ENCODE peak calls at places on chromosomes 11 and 22, in six cellular contexts. T is SK-N-SH, Z is WERI-Rb-1, S is Peyer's patch, A is nephron progenitor cell, C is fibroblast of lung. Q is an unnamed sample.
A peak's percentile ranks its signal among the peaks of the same experiment; 100 is the strongest.

GRCh38 chr11:10809373-10810199 is 860 bp upstream of the EIF4G2 start:
- DNase-seq in C (peak; percentile 85), A (peak; percentile 54), Z (peak; percentile 44), S (peak; percentile 50), T (no peak), Q (peak; percentile 87)

GRCh38 chr11:21115999-21116398 is 446.6 kb downstream of the NELL1 start:
- DNase-seq in C (no peak), Z (no peak), S (no peak), A (no peak), T (no peak), Q (no peak)

GRCh38 chr11:11602011-11602410 is 19.8 kb downstream of the GALNT18 start:
- DNase-seq in A (no peak), S (no peak), C (no peak), T (no peak), Z (no peak), Q (no peak)

GRCh38 chr11:86571273-86571948 is 101.0 kb downstream of the ME3 start:
- DNase-seq in A (peak; percentile 32), T (peak; percentile 36), Z (peak; percentile 81), C (no peak), S (no peak), Q (peak; percentile 97)

GRCh38 chr22:50548046-50548912 is 2.6 kb downstream of the KLHDC7B start:
- DNase-seq in S (peak; percentile 77), A (no peak), C (no peak), T (peak; percentile 38), Z (no peak), Q (no peak)

GRCh38 chr22:29268511-29269229 is 602 bp downstream of the EWSR1 start:
- DNase-seq in C (peak; percentile 70), S (peak; percentile 22), Z (peak; percentile 57), T (peak; percentile 63), A (peak; percentile 62), Q (peak; percentile 79)

GRCh38 chr11:13233173-13233572 is 44.4 kb upstream of the BMAL1 start:
- DNase-seq in C (no peak), T (no peak), Z (no peak), A (no peak), S (no peak), Q (no peak)

GRCh38 chr11:116502641-116503061 is 270.1 kb downstream of the BUD13 start:
- DNase-seq in A (no peak), S (no peak), Z (no peak), T (no peak), C (no peak), Q (no peak)

GRCh38 chr11:85758480-85759039 is 52.4 kb downstream of the SYTL2 start:
- DNase-seq in S (no peak), C (no peak), A (no peak), T (no peak), Z (no peak), Q (no peak)

DNA sequence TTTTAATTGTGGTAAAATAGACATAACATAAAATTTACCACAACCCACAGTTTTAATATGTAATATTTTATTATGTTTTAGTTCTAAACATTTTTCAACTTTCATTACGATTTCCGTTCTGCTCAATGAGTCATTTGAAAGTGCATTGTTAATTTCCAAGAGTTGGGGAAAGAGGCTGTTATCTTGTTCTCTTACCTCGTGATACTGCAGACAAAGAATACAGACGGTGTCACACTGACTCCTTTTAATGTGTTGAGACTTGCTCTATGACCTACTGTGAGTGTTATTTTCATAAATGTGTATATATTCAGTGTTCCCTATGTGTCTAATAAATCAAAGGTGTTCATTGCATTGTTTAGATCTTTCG is 10.8 kb upstream of the RAC2 start:
- DNase-seq in S (no peak), C (peak; percentile 77), A (no peak), T (no peak), Z (no peak), Q (no peak)
- TF ChIP-seq CTCF in S (no peak), C (no peak), A (no peak), T (no peak), Z (no peak), Q (no peak)

GRCh38 chr11:105610796-105611361 is 1.0 kb downstream of the GRIA4 start:
- DNase-seq in Z (peak; percentile 10), S (no peak), A (no peak), C (no peak), T (no peak), Q (peak; percentile 44)

GRCh38 chr11:105609832-105610781 is at the start of gene GRIA4:
- DNase-seq in S (peak; percentile 17), Z (peak; percentile 64), A (peak; percentile 74), C (peak; percentile 67), T (peak; percentile 79), Q (peak; percentile 86)

GRCh38 chr11:105611414-105611813 is 1.5 kb downstream of the GRIA4 start:
- DNase-seq in A (no peak), C (no peak), T (peak; percentile 8), S (no peak), Z (no peak), Q (no peak)

GRCh38 chr11:105611837-105612480 is 2.1 kb downstream of the GRIA4 start:
- DNase-seq in C (no peak), Z (no peak), T (peak; percentile 19), A (no peak), S (no peak), Q (peak; percentile 49)

GRCh38 chr11:105609341-105609781 is 512 bp upstream of the GRIA4 start:
- DNase-seq in T (peak; percentile 59), S (no peak), A (peak; percentile 34), Z (peak; percentile 49), C (no peak), Q (peak; percentile 77)
- TF ChIP-seq CTCF in T (peak; percentile 33), S (peak; percentile 30), A (peak; percentile 34), Z (peak; percentile 66), C (peak; percentile 51), Q (peak; percentile 70)

GRCh38 chr11:123357990-123358827 is 71.9 kb upstream of the GRAMD1B start:
- DNase-seq in A (peak; percentile 63), T (peak; percentile 82), Z (peak; percentile 67), S (peak; percentile 30), C (peak; percentile 8), Q (peak; percentile 72)
- TF ChIP-seq CTCF in A (no peak), T (peak; percentile 27), Z (peak; percentile 57), S (no peak), C (no peak), Q (peak; percentile 50)

GRCh38 chr11:396948-397548 is 3.0 kb downstream of the PKP3 start:
- DNase-seq in A (no peak), S (peak; percentile 77), C (peak; percentile 71), T (peak; percentile 95), Z (no peak), Q (no peak)

GRCh38 chr11:394858-395655 is 1.0 kb downstream of the PKP3 start:
- DNase-seq in C (no peak), A (no peak), T (no peak), S (no peak), Z (no peak), Q (no peak)

GRCh38 chr11:395866-396265 is 1.9 kb downstream of the PKP3 start:
- DNase-seq in A (no peak), T (no peak), S (no peak), C (no peak), Z (no peak), Q (no peak)

GRCh38 chr11:394034-394857 is at the start of gene PKP3:
- DNase-seq in C (peak; percentile 67), A (no peak), S (no peak), Z (no peak), T (no peak), Q (peak; percentile 90)

GRCh38 chr11:396511-396947 is 2.5 kb downstream of the PKP3 start:
- DNase-seq in S (peak; percentile 39), C (peak; percentile 29), A (no peak), T (peak; percentile 86), Z (peak; percentile 37), Q (no peak)
- TF ChIP-seq CTCF in S (no peak), C (peak; percentile 33), A (no peak), T (peak; percentile 47), Z (peak; percentile 63), Q (peak; percentile 61)

DNA sequence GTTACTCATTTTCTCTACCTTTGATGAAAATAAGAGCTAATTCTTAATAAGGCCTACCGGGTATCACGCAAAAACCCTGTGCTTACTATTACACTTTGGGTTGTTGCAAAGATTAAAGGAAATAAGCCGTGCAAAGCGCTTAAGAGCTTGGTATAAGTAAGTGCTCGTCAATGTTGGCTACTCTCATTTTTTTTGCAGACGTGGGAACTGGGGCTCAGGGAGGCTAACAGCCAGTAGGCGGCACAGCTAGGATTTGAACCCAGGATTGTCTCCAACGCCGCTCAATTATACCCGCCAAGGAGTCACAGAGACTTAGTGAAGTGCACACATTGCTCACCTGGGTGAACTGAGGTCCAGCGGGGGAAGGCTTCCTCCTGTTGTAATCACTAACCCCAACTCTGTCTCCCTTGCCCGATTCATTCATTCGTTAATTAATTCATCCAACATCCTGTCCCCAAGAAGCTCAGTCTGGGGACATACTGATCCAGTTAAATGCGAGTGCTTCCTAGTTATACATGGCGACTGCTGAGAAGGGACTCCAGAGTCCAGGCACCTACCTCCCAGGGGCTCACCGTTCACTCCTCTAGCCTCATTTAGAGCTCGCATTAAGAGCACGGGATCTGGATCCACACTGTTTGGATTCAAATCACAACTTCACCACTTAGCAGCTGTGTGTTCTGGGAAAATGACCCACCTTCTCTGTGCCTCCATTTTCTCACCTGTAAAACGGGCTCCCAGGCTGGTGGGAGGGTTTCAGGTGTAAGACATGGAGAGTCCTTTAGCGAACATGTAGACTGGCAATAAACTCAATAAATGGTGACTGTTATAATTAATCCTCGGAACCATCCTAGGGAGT is 869 bp upstream of the MTFP1 start:
- DNase-seq in T (no peak), C (no peak), Z (peak; percentile 79), A (no peak), S (no peak), Q (peak; percentile 73)
- TF ChIP-seq CTCF in T (no peak), C (no peak), Z (peak; percentile 41), A (no peak), S (no peak), Q (peak; percentile 40)

GRCh38 chr22:20258584-20259335 is 9.4 kb downstream of the RTN4R start:
- DNase-seq in T (peak; percentile 50), A (no peak), S (no peak), C (no peak), Z (no peak), Q (no peak)
- TF ChIP-seq CTCF in T (peak; percentile 41), A (peak; percentile 14), S (no peak), C (peak; percentile 36), Z (peak; percentile 64), Q (peak; percentile 69)

DNA sequence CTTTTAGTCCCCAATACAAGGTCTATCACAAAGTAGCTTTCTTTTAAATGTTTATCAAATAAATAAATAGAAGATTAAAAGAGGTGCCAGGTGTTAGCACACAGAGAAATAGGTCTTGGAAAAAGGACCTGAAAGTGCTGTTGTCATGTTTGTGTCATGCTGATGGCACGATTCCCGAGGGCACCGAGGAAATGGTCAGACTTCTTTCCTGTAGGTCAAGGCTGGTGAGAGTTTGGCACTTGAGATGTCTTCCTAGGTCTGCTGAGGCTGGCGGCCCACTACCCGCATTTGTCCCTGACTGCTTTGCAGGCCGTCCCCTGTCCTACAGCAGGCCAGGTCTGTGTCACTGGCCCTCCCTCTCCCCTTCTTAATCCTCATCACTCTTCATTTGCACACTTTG is 112.1 kb downstream of the ATXN10 start:
- DNase-seq in Z (no peak), S (no peak), T (no peak), A (no peak), C (no peak), Q (no peak)
- TF ChIP-seq CTCF in Z (no peak), S (no peak), T (no peak), A (no peak), C (no peak), Q (no peak)

Q was measured in endodermal cell.